ENCODE peak calls at places on chromosomes 12 and 14, in ten cellular contexts. U, X, F, R, Y, G, Z, J, K and V are unnamed samples.

GRCh38 chr12:57233357-57234232 is 4.1 kb downstream of the SHMT2 start:
- DNase-seq in K (no peak), F (no peak), Z (no peak), R (no peak), U (peak; percentile 31), X (no peak), J (no peak), G (no peak), Y (no peak), V (no peak)

GRCh38 chr12:13817131-13817530 is 164.3 kb downstream of the GRIN2B start:
- DNase-seq in K (no peak), U (no peak), F (no peak), Z (no peak), G (no peak), J (no peak), X (no peak), Y (no peak), R (no peak), V (no peak)

GRCh38 chr12:109504068-109504467 is 26.6 kb downstream of the UBE3B start:
- DNase-seq in Y (no peak), U (no peak), X (no peak), Z (no peak), G (no peak), R (no peak), K (no peak), J (no peak), F (no peak), V (no peak)

GRCh38 chr14:104550340-104550848 is 29.2 kb upstream of the C14orf180 start:
- DNase-seq in Z (no peak), K (no peak), X (no peak), R (no peak), G (no peak), Y (no peak), U (no peak), F (no peak), J (no peak), V (peak; percentile 48)

GRCh38 chr14:88823968-88824313 is 510 bp upstream of the TTC8 start:
- DNase-seq in F (no peak), J (no peak), X (no peak), U (no peak), R (no peak), G (no peak), Y (no peak), Z (no peak), K (no peak), V (no peak)

GRCh38 chr12:57552692-57553321 is 3.0 kb downstream of the KIF5A start:
- DNase-seq in F (no peak), G (no peak), R (no peak), U (no peak), Y (no peak), J (no peak), K (no peak), Z (no peak), X (no peak), V (no peak)

GRCh38 chr12:59736359-59736758 is 140.5 kb downstream of the SLC16A7 start:
- DNase-seq in Z (no peak), K (no peak), R (no peak), X (no peak), Y (no peak), F (no peak), J (no peak), U (no peak), G (no peak), V (no peak)

GRCh38 chr12:62658910-62659309 is 192.3 kb downstream of the MON2 start:
- DNase-seq in U (no peak), Z (no peak), J (no peak), G (no peak), F (no peak), K (no peak), R (no peak), X (no peak), Y (no peak), V (no peak)

GRCh38 chr12:95836630-95837239 is 22.0 kb upstream of the SNRPF start:
- DNase-seq in F (no peak), G (no peak), U (no peak), K (no peak), J (no peak), R (no peak), Z (no peak), X (no peak), Y (no peak), V (no peak)

GRCh38 chr12:128684357-128684756 is 139.4 kb downstream of the SLC15A4 start:
- DNase-seq in U (no peak), Y (peak; percentile 37), X (no peak), R (no peak), K (no peak), Z (no peak), F (no peak), G (no peak), J (peak; percentile 67), V (no peak)

GRCh38 chr12:122841544-122842321 is 6.5 kb downstream of the HIP1R start:
- DNase-seq in G (peak; percentile 94), X (no peak), K (no peak), R (no peak), Y (no peak), U (no peak), F (peak; percentile 22), J (no peak), Z (no peak), V (peak; percentile 68)

GRCh38 chr12:7642876-7643309 is 22.8 kb downstream of the APOBEC1 start:
- DNase-seq in K (no peak), R (no peak), J (no peak), Y (no peak), Z (no peak), U (no peak), X (peak; percentile 11), G (no peak), F (peak; percentile 22), V (no peak)

GRCh38 chr12:89632778-89633177 is 75.9 kb downstream of the ATP2B1 start:
- DNase-seq in Z (no peak), J (no peak), U (no peak), F (no peak), R (no peak), X (no peak), K (no peak), Y (no peak), G (no peak), V (no peak)

GRCh38 chr14:99035712-99036593 is 236.0 kb downstream of the BCL11B start:
- DNase-seq in J (peak; percentile 81), Y (peak; percentile 74), G (peak; percentile 78), F (peak; percentile 19), X (no peak), Z (peak; percentile 85), U (peak; percentile 89), R (no peak), K (peak; percentile 61), V (peak; percentile 97)

GRCh38 chr14:104249706-104250105 is 111.3 kb downstream of the KIF26A start:
- DNase-seq in U (no peak), J (no peak), G (no peak), K (no peak), F (no peak), R (no peak), X (no peak), Z (no peak), Y (no peak), V (peak; percentile 51)

GRCh38 chr12:22333751-22334695 is 484 bp downstream of the ST8SIA1 start:
- DNase-seq in J (peak; percentile 16), R (no peak), K (no peak), Y (no peak), G (peak; percentile 37), F (no peak), X (peak; percentile 15), U (peak; percentile 37), Z (no peak), V (peak; percentile 21)
- H3K4me3 ChIP-seq in J (peak overlapping the region; percentile 66), R (peak overlapping the region; percentile 50), K (peak overlapping the region; percentile 65), Y (peak overlapping the region; percentile 77), G (peak overlapping the region; percentile 55), F (no peak overlapping the region), X (peak overlapping the region; percentile 92), U (peak overlapping the region; percentile 71), Z (peak overlapping the region; percentile 82), V (peak overlapping the region; percentile 65)

GRCh38 chr14:87153901-87154300 is 839.1 kb downstream of the GALC start:
- DNase-seq in R (no peak), K (no peak), U (no peak), F (no peak), J (no peak), G (no peak), X (no peak), Z (no peak), Y (no peak), V (no peak)

GRCh38 chr14:87148655-87149054 is 844.3 kb downstream of the GALC start:
- DNase-seq in J (no peak), X (no peak), U (no peak), K (no peak), Z (no peak), G (no peak), Y (no peak), F (no peak), R (no peak), V (no peak)

GRCh38 chr14:87152701-87153100 is 840.3 kb downstream of the GALC start:
- DNase-seq in U (no peak), Z (no peak), K (no peak), R (no peak), F (no peak), J (no peak), X (no peak), Y (no peak), G (no peak), V (no peak)

GRCh38 chr14:87153391-87153790 is 839.6 kb downstream of the GALC start:
- DNase-seq in U (no peak), X (no peak), J (no peak), Y (no peak), R (no peak), F (no peak), Z (no peak), G (no peak), K (no peak), V (no peak)

GRCh38 chr14:87149583-87150354 is 843.2 kb downstream of the GALC start:
- DNase-seq in J (no peak), X (no peak), G (no peak), K (no peak), R (peak; percentile 78), Y (no peak), Z (no peak), F (no peak), U (no peak), V (no peak)
- H3K27me3 ChIP-seq in J (no peaks in the 10 kb centered on the region), X (no peaks in the 10 kb centered on the region), G (no peaks in the 10 kb centered on the region), K (no peaks in the 10 kb centered on the region), R (peaks cover 9% of the 10 kb centered on the region), Y (no peaks in the 10 kb centered on the region), Z (no peaks in the 10 kb centered on the region), F (no peaks in the 10 kb centered on the region), U (no peaks in the 10 kb centered on the region), V (no peaks in the 10 kb centered on the region)

DNA sequence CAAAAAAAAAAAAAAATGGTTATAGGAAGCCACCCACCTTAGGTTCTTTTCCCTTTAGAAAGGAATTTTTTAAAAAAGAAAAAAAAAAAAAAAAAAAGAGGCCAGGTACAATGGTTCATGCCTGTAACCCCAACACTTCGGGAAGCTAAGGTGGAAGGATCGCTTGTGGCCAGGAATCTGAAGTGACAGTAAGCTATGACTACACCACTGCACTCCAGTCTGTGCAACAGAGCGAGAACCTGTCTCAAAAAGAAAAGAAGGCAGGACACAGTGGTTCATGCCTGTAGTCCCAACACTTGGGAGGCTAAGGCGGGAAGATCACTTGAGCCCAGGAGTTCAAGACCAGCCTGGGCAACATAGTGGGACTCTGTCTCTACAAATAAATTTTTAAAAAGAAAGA is 36.0 kb downstream of the SPTLC2 start:
- DNase-seq in J (no peak), R (no peak), Y (no peak), K (no peak), G (no peak), U (no peak), X (no peak), Z (no peak), F (no peak), V (no peak)
- H3K4me3 ChIP-seq in J (no peak overlapping the region), R (no peak overlapping the region), Y (no peak overlapping the region), K (no peak overlapping the region), G (no peak overlapping the region), U (no peak overlapping the region), X (peak overlapping the region; percentile 82), Z (peak overlapping the region; percentile 59), F (no peak overlapping the region), V (no peak overlapping the region)

GRCh38 chr14:21070083-21070609 is at the start of gene ARHGEF40:
- DNase-seq in F (no peak), Z (no peak), X (peak; percentile 29), K (peak; percentile 65), J (no peak), G (peak; percentile 72), R (no peak), U (peak; percentile 84), Y (peak; percentile 58), V (peak; percentile 61)
- H3K27me3 ChIP-seq in F (peaks cover 4% of the 10 kb centered on the region), Z (no peaks in the 10 kb centered on the region), X (peaks cover 41% of the 10 kb centered on the region), K (no peaks in the 10 kb centered on the region), J (no peaks in the 10 kb centered on the region), G (no peaks in the 10 kb centered on the region), R (no peaks in the 10 kb centered on the region), U (no peaks in the 10 kb centered on the region), Y (no peaks in the 10 kb centered on the region), V (no peaks in the 10 kb centered on the region)